ENCODE peak calls at places on chromosomes 5 and 9, in seven cellular contexts. R is bronchial epithelial cell; Y is cardiac muscle cell; N is NB4; O is CD4-positive, alpha-beta T cell; A is Calu3; G is colonic mucosa. H is an unnamed sample.
A peak's percentile ranks its signal among the peaks of the same experiment; 100 is the strongest.

GRCh38 chr5:73171495-73171894 is 1.5 kb upstream of the TMEM174 start:
- DNase-seq in N (no peak), A (no peak), O (no peak), G (no peak), R (no peak), Y (no peak), H (no peak)

GRCh38 chr5:91212336-91213092 is 170.6 kb downstream of the ARRDC3 start:
- DNase-seq in A (no peak), Y (peak; percentile 88), G (peak; percentile 58), O (no peak), N (no peak), R (no peak), H (no peak)

GRCh38 chr9:10562581-10563343 is 50.0 kb downstream of the PTPRD start:
- DNase-seq in A (no peak), R (peak; percentile 99), G (no peak), N (no peak), O (no peak), Y (no peak), H (no peak)

GRCh38 chr5:147339313-147339712 is 104.5 kb downstream of the STK32A start:
- DNase-seq in G (no peak), R (no peak), A (no peak), O (no peak), N (peak; percentile 2), Y (no peak), H (no peak)

GRCh38 chr9:127139071-127139731 is 16.8 kb upstream of the ANGPTL2 start:
- DNase-seq in N (no peak), A (no peak), R (no peak), Y (no peak), O (no peak), G (peak; percentile 12), H (no peak)

GRCh38 chr5:1763548-1763911 is 36.1 kb downstream of the MRPL36 start:
- DNase-seq in Y (peak; percentile 85), A (peak; percentile 51), N (peak; percentile 71), O (peak; percentile 37), R (peak; percentile 21), G (no peak), H (no peak)

GRCh38 chr9:116646661-116647514 is 40.2 kb upstream of the TRIM32 start:
- DNase-seq in O (no peak), N (peak; percentile 38), G (no peak), A (peak; percentile 7), R (peak; percentile 58), Y (peak; percentile 79), H (no peak)

GRCh38 chr9:92327283-92327850 is 1.6 kb downstream of the CENPP start:
- DNase-seq in G (no peak), Y (no peak), N (no peak), O (no peak), R (peak; percentile 81), A (no peak), H (no peak)

GRCh38 chr5:41856644-41857491 is 13.4 kb downstream of the OXCT1 start:
- DNase-seq in Y (peak; percentile 83), N (peak; percentile 74), O (no peak), A (peak; percentile 60), G (peak; percentile 56), R (peak; percentile 67), H (no peak)

GRCh38 chr9:121852646-121853616 is 201.5 kb downstream of the DAB2IP start:
- DNase-seq in A (no peak), O (no peak), Y (peak; percentile 81), G (no peak), N (no peak), R (no peak), H (no peak)

GRCh38 chr9:32589083-32589713 is 16.2 kb upstream of the NDUFB6 start:
- DNase-seq in O (no peak), Y (peak; percentile 72), N (peak; percentile 76), G (no peak), R (peak; percentile 69), A (no peak), H (no peak)

GRCh38 chr9:37511006-37511714 is 25.4 kb downstream of the POLR1E start:
- DNase-seq in O (no peak), R (no peak), A (no peak), G (no peak), N (peak; percentile 22), Y (no peak), H (no peak)

GRCh38 chr5:56802235-56802634 is 13.1 kb upstream of the MAP3K1 start:
- DNase-seq in N (no peak), R (no peak), O (no peak), A (no peak), Y (no peak), G (no peak), H (no peak)

GRCh38 chr9:19104528-19105282 is 2.0 kb upstream of the HAUS6 start:
- DNase-seq in N (no peak), G (peak; percentile 24), O (no peak), A (no peak), Y (no peak), R (no peak), H (no peak)

GRCh38 chr5:10400411-10400810 is 41.3 kb upstream of the ROPN1L start:
- DNase-seq in N (no peak), O (no peak), Y (no peak), R (no peak), A (no peak), G (no peak), H (no peak)

GRCh38 chr5:73280821-73281746 is 108.1 kb downstream of the TMEM174 start:
- DNase-seq in A (peak; percentile 77), G (no peak), O (no peak), N (no peak), R (peak; percentile 90), Y (peak; percentile 74), H (no peak)

GRCh38 chr9:33140406-33141360 is 26.5 kb downstream of the B4GALT1 start:
- DNase-seq in G (no peak), N (peak; percentile 60), Y (no peak), R (no peak), A (no peak), O (no peak), H (peak; percentile 18)

GRCh38 chr9:124810513-124811355 is 33.8 kb downstream of the OLFML2A start:
- DNase-seq in G (no peak), Y (peak; percentile 74), A (peak; percentile 64), R (peak; percentile 73), O (no peak), N (no peak), H (no peak)

GRCh38 chr9:36110434-36110833 is 26.1 kb upstream of the GLIPR2 start:
- DNase-seq in G (no peak), O (no peak), R (no peak), A (no peak), N (no peak), Y (peak; percentile 23), H (no peak)
- TF ChIP-seq CTCF in G (no peak), O (no peak), R (no peak), A (no peak), N (no peak), Y (peak; percentile 35), H (no peak)

GRCh38 chr9:85212209-85212608 is 529.5 kb downstream of the AGTPBP1 start:
- DNase-seq in O (no peak), N (no peak), A (peak; percentile 15), Y (peak; percentile 59), R (peak; percentile 97), G (no peak), H (no peak)

GRCh38 chr9:85213650-85214607 is 527.8 kb downstream of the AGTPBP1 start:
- DNase-seq in N (no peak), G (no peak), O (no peak), A (no peak), Y (no peak), R (no peak), H (no peak)

GRCh38 chr9:85215416-85215815 is 526.3 kb downstream of the AGTPBP1 start:
- DNase-seq in Y (no peak), O (no peak), A (no peak), G (no peak), N (no peak), R (no peak), H (no peak)

GRCh38 chr9:85215936-85216335 is 525.8 kb downstream of the AGTPBP1 start:
- DNase-seq in A (no peak), G (no peak), O (no peak), R (no peak), N (no peak), Y (no peak), H (no peak)

GRCh38 chr9:85212887-85213286 is 528.9 kb downstream of the AGTPBP1 start:
- DNase-seq in O (no peak), R (peak; percentile 97), A (peak; percentile 66), G (no peak), Y (peak; percentile 63), N (peak; percentile 34), H (no peak)
- TF ChIP-seq CTCF in O (no peak), R (no peak), A (no peak), G (no peak), Y (no peak), N (no peak), H (no peak)

GRCh38 chr9:136255166-136255538 is 9.5 kb upstream of the QSOX2 start:
- DNase-seq in R (no peak), Y (peak; percentile 64), G (no peak), A (no peak), N (peak; percentile 70), O (no peak), H (no peak)

GRCh38 chr9:136258299-136258625 is 12.7 kb upstream of the QSOX2 start:
- DNase-seq in N (no peak), G (no peak), A (no peak), O (no peak), Y (no peak), R (no peak), H (no peak)

GRCh38 chr9:136254381-136255165 is 9.0 kb upstream of the QSOX2 start:
- DNase-seq in G (no peak), Y (peak; percentile 21), N (no peak), A (no peak), O (no peak), R (no peak), H (no peak)

GRCh38 chr9:136257381-136258298 is 12.0 kb upstream of the QSOX2 start:
- DNase-seq in N (no peak), R (no peak), G (no peak), A (no peak), Y (no peak), O (no peak), H (no peak)

DNA sequence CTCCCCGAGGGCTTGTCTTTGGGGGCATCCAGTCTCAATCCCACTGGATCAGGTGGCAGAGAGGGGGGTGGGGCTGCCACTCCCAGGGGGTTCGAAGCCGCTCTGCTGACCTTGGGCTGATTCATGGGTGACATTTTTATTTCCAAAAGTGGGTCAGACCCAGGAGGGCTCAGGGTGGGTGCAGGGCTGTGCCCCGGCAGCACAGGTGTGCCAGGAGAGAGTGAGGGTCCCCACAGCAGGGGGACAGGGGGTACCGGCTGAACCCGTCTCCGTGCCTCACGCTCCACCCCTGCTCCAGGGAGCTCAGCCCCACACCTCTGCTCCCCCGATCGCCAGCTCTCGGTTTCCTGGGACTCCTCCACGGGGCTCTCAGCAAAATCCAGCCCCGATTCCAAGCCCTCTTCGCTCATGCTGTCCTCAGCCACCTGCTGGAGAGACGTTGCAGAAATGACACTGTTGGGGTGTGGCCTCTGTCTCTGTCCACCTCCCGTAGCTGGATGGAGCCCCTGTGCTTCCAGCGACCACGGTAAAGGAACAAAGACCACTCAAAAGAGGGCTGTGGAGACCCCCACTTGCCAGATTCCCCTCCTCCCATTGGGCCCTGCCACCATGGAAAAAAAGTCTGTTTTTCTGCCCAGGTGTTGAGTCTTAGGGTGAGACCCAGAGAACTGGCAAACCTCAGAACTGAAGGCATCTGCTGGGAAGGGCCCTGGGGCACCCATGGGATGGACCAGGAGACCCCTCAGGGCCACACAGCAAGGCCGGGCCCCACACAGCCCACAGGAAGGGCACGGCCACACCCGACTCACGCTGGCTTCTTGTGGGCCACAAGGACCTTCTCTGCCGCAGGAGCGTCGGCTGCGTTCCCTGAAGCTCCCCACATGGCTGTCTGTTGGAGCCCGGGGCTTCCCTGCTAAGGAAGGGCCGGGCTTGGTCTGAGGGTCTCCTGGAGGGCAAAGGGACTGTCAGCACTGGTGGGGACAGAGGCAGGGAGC is 10.6 kb upstream of the QSOX2 start:
- DNase-seq in O (no peak), Y (no peak), N (no peak), A (peak; percentile 15), R (no peak), G (no peak), H (no peak)
- TF ChIP-seq CTCF in O (no peak), Y (no peak), N (no peak), A (no peak), R (peak; percentile 31), G (no peak), H (no peak)

GRCh38 chr5:124865603-124866354 is 119.3 kb upstream of the ZNF608 start:
- DNase-seq in N (no peak), A (no peak), R (peak; percentile 32), Y (peak; percentile 46), G (no peak), O (no peak), H (no peak)
- TF ChIP-seq CTCF in N (no peak), A (no peak), R (no peak), Y (no peak), G (no peak), O (no peak), H (no peak)

H was measured in omental fat pad.